ENCODE peak calls at places on chromosomes 4 and X, in eight cellular contexts. F is stimulated activated CD8-positive, alpha-beta memory T cell treated with anti-CD3 and anti-CD28 coated beads, Interleukin-7, amount 100 ng/mL, for 1 hour; Q is activated CD4-positive, alpha-beta T cell treated with anti-CD3 and anti-CD28 coated beads, Interleukin-2, amount 50 U/mL, for 1 hour; R is LHCN-M2; G is glutamatergic neuron; C is activated naive CD4-positive, alpha-beta T cell; D is aorta; M is heart left ventricle. E is an unnamed sample.

GRCh38 chrX:50967734-50968133 is 57.2 kb downstream of the BMP15 start:
- DNase-seq in M (no peak), G (no peak), R (no peak), F (no peak), D (no peak), C (no peak), Q (no peak), E (no peak)

GRCh38 chr4:4599886-4600285 is 58.0 kb upstream of the STX18 start:
- DNase-seq in G (no peak), C (no peak), F (no peak), Q (no peak), D (no peak), M (no peak), R (no peak), E (no peak)

GRCh38 chr4:150986085-150986484 is 29.0 kb downstream of the LRBA start:
- DNase-seq in Q (no peak), C (no peak), G (no peak), R (no peak), F (no peak), M (no peak), D (no peak), E (no peak)

GRCh38 chrX:125203737-125204578 is 115.7 kb upstream of the TEX13C start:
- DNase-seq in C (no peak), F (no peak), G (peak), R (no peak), D (peak), M (peak), Q (no peak), E (peak)

GRCh38 chrX:119145241-119145653 is 17.6 kb upstream of the KIAA1210 start:
- DNase-seq in D (no peak), G (peak), R (no peak), Q (no peak), F (no peak), C (no peak), M (no peak), E (peak)

GRCh38 chrX:40478457-40479065 is 102.2 kb upstream of the ATP6AP2 start:
- DNase-seq in R (no peak), M (no peak), Q (no peak), C (no peak), D (no peak), F (no peak), G (no peak), E (no peak)

GRCh38 chrX:63812826-63813225 is 27.8 kb upstream of the ARHGEF9 start:
- DNase-seq in R (no peak), C (no peak), Q (no peak), F (no peak), D (no peak), M (no peak), G (no peak), E (no peak)

GRCh38 chr4:83328486-83328885 is 6.2 kb downstream of the HPSE start:
- DNase-seq in G (no peak), R (no peak), D (no peak), Q (no peak), F (no peak), C (no peak), M (no peak), E (peak)

GRCh38 chr4:56656346-56656643 is 24.8 kb downstream of the HOPX start:
- DNase-seq in Q (peak), C (no peak), M (no peak), R (no peak), G (no peak), D (peak), F (no peak), E (peak)

GRCh38 chr4:123398151-123398802 is 1.7 kb downstream of the SPRY1 start:
- DNase-seq in R (peak), C (no peak), Q (peak), D (peak), M (peak), F (peak), G (peak), E (peak)

GRCh38 chr4:3797831-3798500 is 31.8 kb downstream of the ADRA2C start:
- DNase-seq in M (peak), D (peak), R (no peak), C (no peak), F (no peak), G (peak), Q (no peak), E (no peak)

GRCh38 chrX:2697741-2698294 is 6.7 kb downstream of the CD99 start:
- DNase-seq in Q (no peak), F (no peak), D (no peak), C (no peak), G (no peak), M (no peak), R (peak), E (no peak)

GRCh38 chrX:136154998-136155397 is 7.7 kb downstream of the FHL1 start:
- DNase-seq in Q (no peak), R (no peak), F (no peak), M (no peak), G (no peak), D (no peak), C (no peak), E (no peak)

GRCh38 chrX:20217906-20218305 is 48.8 kb downstream of the RPS6KA3 start:
- DNase-seq in G (no peak), D (no peak), M (no peak), F (no peak), Q (no peak), R (no peak), C (no peak), E (no peak)

GRCh38 chr4:73822389-73822788 is 14.1 kb upstream of the CXCL6 start:
- DNase-seq in F (no peak), G (no peak), Q (no peak), M (no peak), C (no peak), R (peak), D (no peak), E (no peak)

GRCh38 chrX:4043951-4044350 is 330.5 kb upstream of the PRKX start:
- DNase-seq in D (no peak), R (no peak), C (no peak), F (no peak), G (no peak), Q (no peak), M (no peak), E (no peak)

GRCh38 chr4:186104114-186104894 is at the start of gene FAM149A:
- DNase-seq in M (no peak), C (no peak), G (peak), F (peak), Q (peak), D (peak), R (no peak), E (peak)

GRCh38 chr4:10893417-10893816 is 208.8 kb upstream of the CLNK start:
- DNase-seq in M (no peak), Q (no peak), C (no peak), D (no peak), F (no peak), G (peak), R (peak), E (no peak)

GRCh38 chr4:98539741-98540140 is 118.7 kb downstream of the TSPAN5 start:
- DNase-seq in M (no peak), D (no peak), R (no peak), Q (no peak), F (no peak), C (no peak), G (no peak), E (no peak)

GRCh38 chrX:131366387-131366786 is 77.3 kb upstream of the IGSF1 start:
- DNase-seq in R (no peak), C (no peak), G (no peak), F (no peak), M (no peak), D (no peak), Q (no peak), E (no peak)

GRCh38 chr4:62912531-62912930 is 1496.7 kb downstream of the TECRL start:
- DNase-seq in M (no peak), G (no peak), D (no peak), C (no peak), R (no peak), F (no peak), Q (no peak), E (no peak)

GRCh38 chr4:114373508-114373907 is 225.1 kb upstream of the UGT8 start:
- DNase-seq in C (no peak), R (no peak), D (no peak), F (no peak), G (no peak), M (no peak), Q (no peak), E (no peak)

GRCh38 chr4:53748328-53748772 is 157.1 kb upstream of the LNX1 start:
- DNase-seq in F (no peak), D (no peak), C (no peak), G (no peak), R (no peak), Q (no peak), M (peak), E (no peak)

GRCh38 chr4:22532117-22532516 is 16.3 kb upstream of the ADGRA3 start:
- DNase-seq in R (no peak), G (no peak), D (no peak), M (no peak), C (no peak), F (no peak), Q (no peak), E (no peak)

GRCh38 chrX:101383679-101384078 is 2.3 kb downstream of the BTK start:
- DNase-seq in Q (no peak), F (no peak), G (no peak), C (no peak), D (no peak), M (no peak), R (no peak), E (no peak)

GRCh38 chrX:66728818-66729271 is 90.0 kb upstream of the EDA2R start:
- DNase-seq in C (no peak), Q (peak), M (peak), G (peak), D (peak), F (peak), R (peak), E (peak)

GRCh38 chr4:23333556-23333945 is 556.3 kb downstream of the PPARGC1A start:
- DNase-seq in D (no peak), C (no peak), R (peak), G (no peak), Q (no peak), F (no peak), M (no peak), E (no peak)

GRCh38 chr4:36320130-36320902 is 38.9 kb downstream of the DTHD1 start:
- DNase-seq in G (no peak), C (no peak), F (no peak), D (no peak), M (no peak), R (no peak), Q (no peak), E (no peak)

GRCh38 chr4:121072836-121073362 is 564 bp upstream of the NDNF start:
- DNase-seq in R (no peak), G (peak), F (no peak), C (no peak), D (peak), Q (no peak), M (peak), E (peak)

E was measured in WTC11.